ENCODE peak calls at places on chromosomes 4 and X, in nine cellular contexts. C is left cardiac atrium, R is GM12865, D is psoas muscle, X is head of caudate nucleus, K is HT1080, F is coronary artery, J is kidney epithelial cell, N is EL. Z is an unnamed sample.

GRCh38 chr4:781493-782216 is 44.3 kb downstream of the CPLX1 start:
- DNase-seq in R (peak; percentile 99), C (peak; percentile 98), K (peak; percentile 100), J (peak; percentile 91), X (peak; percentile 99), F (peak; percentile 100), N (peak; percentile 99), D (peak; percentile 99), Z (peak; percentile 99)

GRCh38 chr4:170697845-170698244 is 608.1 kb upstream of the AADAT start:
- DNase-seq in J (no peak), N (no peak), F (no peak), K (no peak), D (no peak), X (no peak), C (no peak), R (peak; percentile 57), Z (no peak)

GRCh38 chr4:56468097-56468422 is 643 bp downstream of the SRP72 start:
- DNase-seq in R (peak; percentile 64), J (no peak), K (peak; percentile 38), F (no peak), X (peak; percentile 36), D (no peak), C (no peak), N (peak; percentile 39), Z (no peak)

GRCh38 chrX:93637591-93637990 is 35.8 kb downstream of the NAP1L3 start:
- DNase-seq in C (no peak), R (no peak), X (no peak), D (no peak), J (no peak), K (no peak), N (no peak), F (no peak), Z (no peak)

GRCh38 chrX:11724122-11725017 is 33.7 kb upstream of the MSL3 start:
- DNase-seq in R (peak; percentile 53), F (no peak), C (no peak), X (peak; percentile 15), N (peak; percentile 27), D (no peak), K (peak; percentile 7), J (no peak), Z (no peak)

GRCh38 chrX:153595859-153596857 is 2.8 kb downstream of the CCNQ start:
- DNase-seq in F (no peak), J (no peak), X (no peak), N (no peak), R (no peak), C (no peak), K (no peak), D (no peak), Z (peak; percentile 28)

GRCh38 chrX:13764765-13765164 is 30.2 kb downstream of the OFD1 start:
- DNase-seq in D (no peak), N (no peak), F (no peak), X (peak; percentile 47), J (no peak), C (peak; percentile 33), R (no peak), K (no peak), Z (peak; percentile 31)

GRCh38 chr4:26692014-26692726 is 108.3 kb downstream of the TBC1D19 start:
- DNase-seq in F (no peak), K (peak; percentile 11), C (no peak), N (peak; percentile 76), X (no peak), R (no peak), J (no peak), D (no peak), Z (no peak)

GRCh38 chr4:82988323-82988832 is 22.2 kb downstream of the LIN54 start:
- DNase-seq in J (no peak), X (no peak), C (no peak), F (no peak), K (no peak), N (peak; percentile 89), D (no peak), R (no peak), Z (no peak)

GRCh38 chr4:151204925-151205524 is 71.9 kb upstream of the PRSS48 start:
- DNase-seq in J (no peak), D (no peak), C (no peak), F (no peak), N (no peak), R (no peak), X (no peak), K (no peak), Z (no peak)

GRCh38 chrX:11944486-11944885 is 186.4 kb downstream of the MSL3 start:
- DNase-seq in J (peak; percentile 18), K (peak; percentile 58), D (no peak), F (no peak), X (peak; percentile 36), R (peak; percentile 28), N (peak; percentile 70), C (no peak), Z (no peak)

GRCh38 chr4:19213388-19213787 is 1038.3 kb upstream of the SLIT2 start:
- DNase-seq in R (no peak), J (no peak), F (no peak), C (no peak), X (no peak), N (peak; percentile 8), D (no peak), K (peak; percentile 4), Z (no peak)

GRCh38 chrX:109856974-109857373 is 123.9 kb upstream of the ACSL4 start:
- DNase-seq in K (no peak), C (no peak), N (peak; percentile 35), D (no peak), J (no peak), R (peak; percentile 38), F (no peak), X (no peak), Z (no peak)

GRCh38 chr4:18566970-18567799 is 545.6 kb upstream of the LCORL start:
- DNase-seq in N (peak; percentile 9), R (no peak), X (no peak), K (no peak), D (no peak), C (no peak), F (no peak), J (no peak), Z (no peak)

GRCh38 chr4:186201535-186202230 is 10.3 kb downstream of the CYP4V2 start:
- DNase-seq in N (peak; percentile 23), F (no peak), D (no peak), X (no peak), J (no peak), C (peak; percentile 36), R (peak; percentile 56), K (peak; percentile 51), Z (no peak)

GRCh38 chr4:93370256-93370655 is 458.3 kb upstream of the ATOH1 start:
- DNase-seq in X (no peak), D (no peak), K (no peak), C (no peak), R (no peak), F (no peak), N (no peak), J (no peak), Z (no peak)

GRCh38 chr4:78940752-78941151 is 1.5 kb upstream of the PAQR3 start:
- DNase-seq in R (peak; percentile 48), J (no peak), X (no peak), K (no peak), F (no peak), D (no peak), N (no peak), C (no peak), Z (no peak)

GRCh38 chr4:184933311-184933710 is 85.0 kb upstream of the HELT start:
- DNase-seq in R (no peak), K (no peak), C (no peak), X (no peak), J (no peak), F (no peak), N (no peak), D (no peak), Z (no peak)

GRCh38 chr4:3239998-3240920 is 8.7 kb upstream of the MSANTD1 start:
- DNase-seq in J (no peak), F (no peak), X (no peak), R (no peak), K (no peak), C (no peak), D (no peak), N (no peak), Z (no peak)

GRCh38 chrX:24561121-24561520 is 86.0 kb downstream of the PCYT1B start:
- DNase-seq in F (no peak), X (no peak), N (peak; percentile 20), R (peak; percentile 32), K (peak; percentile 3), D (no peak), C (no peak), J (no peak), Z (no peak)

GRCh38 chrX:132401935-132402334 is 86.9 kb downstream of the MBNL3 start:
- DNase-seq in D (no peak), C (no peak), R (no peak), F (no peak), N (peak; percentile 0), J (peak; percentile 31), K (peak; percentile 24), X (no peak), Z (no peak)

GRCh38 chr4:1695913-1696312 is 11.8 kb upstream of the FAM53A start:
- DNase-seq in K (no peak), F (no peak), N (no peak), X (no peak), D (no peak), C (no peak), R (no peak), J (no peak), Z (no peak)

GRCh38 chrX:40912576-40912975 is 172.7 kb upstream of the USP9X start:
- DNase-seq in R (no peak), K (no peak), C (no peak), J (no peak), N (peak; percentile 31), D (no peak), F (no peak), X (no peak), Z (no peak)

GRCh38 chrX:24768556-24768955 is 74.8 kb downstream of the POLA1 start:
- DNase-seq in J (no peak), N (no peak), C (no peak), X (no peak), K (no peak), D (no peak), R (no peak), F (no peak), Z (no peak)

GRCh38 chr4:121950212-121950679 is 1.6 kb downstream of the TRPC3 start:
- DNase-seq in R (peak; percentile 86), J (no peak), F (peak; percentile 74), D (peak; percentile 88), N (peak; percentile 66), X (peak; percentile 85), C (peak; percentile 83), K (peak; percentile 46), Z (peak; percentile 77)

Z was measured in posterior cingulate gyrus.